ENCODE peak calls at places on chromosomes 13 and 19, in seven cellular contexts. One of them, this sample, is unnamed.

GRCh38 chr19:42242071-42242511 is 311 bp downstream of the GSK3A start:
- DNase-seq in neuronal stem cell: no peak
- DNase-seq in IMR-90: no peak
- DNase-seq in neural progenitor cell: no peak
- DNase-seq in mammary epithelial cell: no peak
- DNase-seq in astrocyte: no peak
- DNase-seq in GM23248: peak
- DNase-seq in this sample: no peak

GRCh38 chr13:32432856-32433255 is 4.9 kb upstream of the N4BP2L1 start:
- DNase-seq in neuronal stem cell: no peak
- DNase-seq in IMR-90: no peak
- DNase-seq in neural progenitor cell: no peak
- DNase-seq in mammary epithelial cell: peak
- DNase-seq in astrocyte: no peak
- DNase-seq in GM23248: no peak
- DNase-seq in this sample: no peak

GRCh38 chr19:3098141-3098514 is 4.0 kb downstream of the GNA11 start:
- DNase-seq in neuronal stem cell: no peak
- DNase-seq in IMR-90: no peak
- DNase-seq in neural progenitor cell: no peak
- DNase-seq in mammary epithelial cell: peak
- DNase-seq in astrocyte: no peak
- DNase-seq in GM23248: no peak
- DNase-seq in this sample: no peak

GRCh38 chr13:47665041-47665440 is 336.0 kb downstream of the SUCLA2 start:
- DNase-seq in neuronal stem cell: no peak
- DNase-seq in IMR-90: no peak
- DNase-seq in neural progenitor cell: peak
- DNase-seq in mammary epithelial cell: no peak
- DNase-seq in astrocyte: no peak
- DNase-seq in GM23248: no peak
- DNase-seq in this sample: no peak

GRCh38 chr19:6577410-6578125 is 13.4 kb downstream of the CD70 start:
- DNase-seq in neuronal stem cell: no peak
- DNase-seq in IMR-90: no peak
- DNase-seq in neural progenitor cell: no peak
- DNase-seq in mammary epithelial cell: peak
- DNase-seq in astrocyte: no peak
- DNase-seq in GM23248: no peak
- DNase-seq in this sample: peak

GRCh38 chr19:1470864-1471513 is 8.0 kb downstream of the C19orf25 start:
- DNase-seq in neuronal stem cell: peak
- DNase-seq in IMR-90: no peak
- DNase-seq in neural progenitor cell: peak
- DNase-seq in mammary epithelial cell: no peak
- DNase-seq in astrocyte: no peak
- DNase-seq in GM23248: peak
- DNase-seq in this sample: no peak

GRCh38 chr13:22061371-22061805 is 390.5 kb downstream of the FGF9 start:
- DNase-seq in neuronal stem cell: no peak
- DNase-seq in IMR-90: no peak
- DNase-seq in neural progenitor cell: no peak
- DNase-seq in mammary epithelial cell: no peak
- DNase-seq in astrocyte: no peak
- DNase-seq in GM23248: no peak
- DNase-seq in this sample: no peak

GRCh38 chr19:12647490-12648071 is 19.0 kb downstream of the MAN2B1 start:
- DNase-seq in neuronal stem cell: no peak
- DNase-seq in IMR-90: no peak
- DNase-seq in neural progenitor cell: peak
- DNase-seq in mammary epithelial cell: no peak
- DNase-seq in astrocyte: no peak
- DNase-seq in GM23248: peak
- DNase-seq in this sample: no peak

GRCh38 chr13:38045278-38046048 is 175.9 kb upstream of the TRPC4 start:
- DNase-seq in neuronal stem cell: peak
- DNase-seq in IMR-90: peak
- DNase-seq in neural progenitor cell: peak
- DNase-seq in mammary epithelial cell: peak
- DNase-seq in astrocyte: peak
- DNase-seq in GM23248: peak
- DNase-seq in this sample: peak

GRCh38 chr19:2164020-2164988 is 571 bp downstream of the DOT1L start:
- DNase-seq in neuronal stem cell: no peak
- DNase-seq in IMR-90: no peak
- DNase-seq in neural progenitor cell: peak
- DNase-seq in mammary epithelial cell: peak
- DNase-seq in astrocyte: no peak
- DNase-seq in GM23248: peak
- DNase-seq in this sample: no peak

GRCh38 chr19:1047696-1048147 is 7.8 kb downstream of the ABCA7 start:
- DNase-seq in neuronal stem cell: no peak
- DNase-seq in IMR-90: no peak
- DNase-seq in neural progenitor cell: no peak
- DNase-seq in mammary epithelial cell: no peak
- DNase-seq in astrocyte: no peak
- DNase-seq in GM23248: no peak
- DNase-seq in this sample: no peak

GRCh38 chr13:31756346-31756745 is 17.0 kb downstream of the RXFP2 start:
- DNase-seq in neuronal stem cell: no peak
- DNase-seq in IMR-90: peak
- DNase-seq in neural progenitor cell: no peak
- DNase-seq in mammary epithelial cell: peak
- DNase-seq in astrocyte: peak
- DNase-seq in GM23248: peak
- DNase-seq in this sample: peak

GRCh38 chr19:37931941-37932655 is 25.1 kb downstream of the SIPA1L3 start:
- DNase-seq in neuronal stem cell: peak
- DNase-seq in IMR-90: peak
- DNase-seq in neural progenitor cell: peak
- DNase-seq in mammary epithelial cell: peak
- DNase-seq in astrocyte: peak
- DNase-seq in GM23248: peak
- DNase-seq in this sample: peak

GRCh38 chr13:105611424-105611823 is 924.0 kb downstream of the EFNB2 start:
- DNase-seq in neuronal stem cell: no peak
- DNase-seq in IMR-90: peak
- DNase-seq in neural progenitor cell: no peak
- DNase-seq in mammary epithelial cell: peak
- DNase-seq in astrocyte: peak
- DNase-seq in GM23248: no peak
- DNase-seq in this sample: peak

GRCh38 chr13:39129253-39129652 is 91.0 kb downstream of the NHLRC3 start:
- DNase-seq in neuronal stem cell: no peak
- DNase-seq in IMR-90: no peak
- DNase-seq in neural progenitor cell: peak
- DNase-seq in mammary epithelial cell: no peak
- DNase-seq in astrocyte: no peak
- DNase-seq in GM23248: no peak
- DNase-seq in this sample: no peak

GRCh38 chr13:52785721-52786120 is 46.1 kb upstream of the CNMD start:
- DNase-seq in neuronal stem cell: no peak
- DNase-seq in IMR-90: no peak
- DNase-seq in neural progenitor cell: no peak
- DNase-seq in mammary epithelial cell: no peak
- DNase-seq in astrocyte: no peak
- DNase-seq in GM23248: peak
- DNase-seq in this sample: no peak

GRCh38 chr19:29812080-29812880 is 489 bp downstream of the CCNE1 start:
- DNase-seq in neuronal stem cell: peak
- DNase-seq in IMR-90: no peak
- DNase-seq in neural progenitor cell: peak
- DNase-seq in mammary epithelial cell: no peak
- DNase-seq in astrocyte: no peak
- DNase-seq in GM23248: peak
- DNase-seq in this sample: no peak

GRCh38 chr19:5130371-5131030 is 161.6 kb downstream of the KDM4B start:
- DNase-seq in neuronal stem cell: no peak
- DNase-seq in IMR-90: no peak
- DNase-seq in neural progenitor cell: no peak
- DNase-seq in mammary epithelial cell: no peak
- DNase-seq in astrocyte: no peak
- DNase-seq in GM23248: no peak
- DNase-seq in this sample: no peak

GRCh38 chr19:31135841-31136240 is 213.4 kb downstream of the TSHZ3 start:
- DNase-seq in neuronal stem cell: no peak
- DNase-seq in IMR-90: peak
- DNase-seq in neural progenitor cell: no peak
- DNase-seq in mammary epithelial cell: peak
- DNase-seq in astrocyte: peak
- DNase-seq in GM23248: peak
- DNase-seq in this sample: peak

GRCh38 chr19:6801397-6802086 is 29.0 kb downstream of the VAV1 start:
- DNase-seq in neuronal stem cell: no peak
- DNase-seq in IMR-90: no peak
- DNase-seq in neural progenitor cell: no peak
- DNase-seq in mammary epithelial cell: no peak
- DNase-seq in astrocyte: peak
- DNase-seq in GM23248: peak
- DNase-seq in this sample: no peak

GRCh38 chr13:92716749-92717148 is 509.9 kb upstream of the GPC6 start:
- DNase-seq in neuronal stem cell: no peak
- DNase-seq in IMR-90: peak
- DNase-seq in neural progenitor cell: no peak
- DNase-seq in mammary epithelial cell: peak
- DNase-seq in astrocyte: peak
- DNase-seq in GM23248: peak
- DNase-seq in this sample: peak

GRCh38 chr19:53772943-53773342 is 51.2 kb downstream of the NLRP12 start:
- DNase-seq in neuronal stem cell: peak
- DNase-seq in IMR-90: peak
- DNase-seq in neural progenitor cell: peak
- DNase-seq in mammary epithelial cell: peak
- DNase-seq in astrocyte: peak
- DNase-seq in GM23248: peak
- DNase-seq in this sample: peak

GRCh38 chr13:49610176-49610575 is 18.1 kb upstream of the ARL11 start:
- DNase-seq in neuronal stem cell: no peak
- DNase-seq in IMR-90: no peak
- DNase-seq in neural progenitor cell: no peak
- DNase-seq in mammary epithelial cell: no peak
- DNase-seq in astrocyte: no peak
- DNase-seq in GM23248: no peak
- DNase-seq in this sample: no peak

GRCh38 chr13:66574606-66575005 is 655.5 kb downstream of the PCDH9 start:
- DNase-seq in neuronal stem cell: no peak
- DNase-seq in IMR-90: peak
- DNase-seq in neural progenitor cell: no peak
- DNase-seq in mammary epithelial cell: no peak
- DNase-seq in astrocyte: peak
- DNase-seq in GM23248: peak
- DNase-seq in this sample: no peak
- H2AFZ ChIP-seq in neuronal stem cell: no peak
- H2AFZ ChIP-seq in IMR-90: no peak
- H2AFZ ChIP-seq in neural progenitor cell: no peak
- H2AFZ ChIP-seq in mammary epithelial cell: no peak
- H2AFZ ChIP-seq in astrocyte: no peak
- H2AFZ ChIP-seq in GM23248: no peak
- H2AFZ ChIP-seq in this sample: no peak

GRCh38 chr13:33871207-33872004 is 53.5 kb downstream of the RFC3 start:
- DNase-seq in neuronal stem cell: no peak
- DNase-seq in IMR-90: no peak
- DNase-seq in neural progenitor cell: no peak
- DNase-seq in mammary epithelial cell: no peak
- DNase-seq in astrocyte: no peak
- DNase-seq in GM23248: no peak
- DNase-seq in this sample: no peak
- H2AFZ ChIP-seq in neuronal stem cell: no peak
- H2AFZ ChIP-seq in IMR-90: no peak
- H2AFZ ChIP-seq in neural progenitor cell: no peak
- H2AFZ ChIP-seq in mammary epithelial cell: no peak
- H2AFZ ChIP-seq in astrocyte: no peak
- H2AFZ ChIP-seq in GM23248: no peak
- H2AFZ ChIP-seq in this sample: no peak

DNA sequence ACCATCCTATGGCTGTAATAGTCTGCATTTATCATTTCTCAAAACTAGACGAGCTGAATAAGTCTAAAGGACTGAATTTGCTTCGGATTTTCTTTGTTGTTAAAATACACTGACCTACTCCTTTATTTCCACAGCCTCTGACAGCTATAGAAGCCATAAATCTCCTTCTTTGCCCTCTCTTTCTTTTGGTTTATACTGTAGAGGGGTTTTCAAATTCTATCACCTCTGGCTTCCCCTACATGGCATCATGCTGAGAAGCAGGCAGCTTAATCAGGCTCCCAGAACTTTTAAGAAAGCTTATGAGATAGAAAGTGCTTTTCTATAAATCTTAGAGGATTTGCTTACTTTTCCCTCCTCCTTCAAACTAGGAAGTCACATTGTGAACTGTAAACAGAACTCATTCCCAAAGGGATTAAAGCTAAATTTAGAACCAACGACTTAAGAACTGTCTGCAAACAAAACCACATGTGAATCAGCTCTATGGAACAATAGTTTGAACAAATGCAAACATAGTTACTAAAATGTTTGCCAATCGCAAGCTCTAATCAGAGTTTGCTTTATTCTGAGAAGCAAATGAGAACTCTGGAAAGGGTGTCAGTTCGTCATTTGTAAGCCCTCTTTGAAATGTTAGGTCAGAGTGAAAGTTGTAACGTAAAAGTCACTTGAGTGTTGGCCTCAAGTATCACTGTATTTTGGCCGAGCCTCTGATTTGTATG is 344.0 kb downstream of the RFC3 start:
- DNase-seq in neuronal stem cell: no peak
- DNase-seq in IMR-90: peak
- DNase-seq in neural progenitor cell: peak
- DNase-seq in mammary epithelial cell: no peak
- DNase-seq in astrocyte: peak
- DNase-seq in GM23248: peak
- DNase-seq in this sample: peak
- H2AFZ ChIP-seq in neuronal stem cell: peak
- H2AFZ ChIP-seq in IMR-90: peak
- H2AFZ ChIP-seq in neural progenitor cell: peak
- H2AFZ ChIP-seq in mammary epithelial cell: peak
- H2AFZ ChIP-seq in astrocyte: peak
- H2AFZ ChIP-seq in GM23248: peak
- H2AFZ ChIP-seq in this sample: peak

GRCh38 chr19:17213334-17213733 is 1.8 kb upstream of the USE1 start:
- DNase-seq in neuronal stem cell: no peak
- DNase-seq in IMR-90: no peak
- DNase-seq in neural progenitor cell: no peak
- DNase-seq in mammary epithelial cell: no peak
- DNase-seq in astrocyte: no peak
- DNase-seq in GM23248: no peak
- DNase-seq in this sample: no peak

GRCh38 chr19:17216058-17216670 is 1.0 kb downstream of the USE1 start:
- DNase-seq in neuronal stem cell: no peak
- DNase-seq in IMR-90: no peak
- DNase-seq in neural progenitor cell: no peak
- DNase-seq in mammary epithelial cell: no peak
- DNase-seq in astrocyte: no peak
- DNase-seq in GM23248: no peak
- DNase-seq in this sample: no peak

GRCh38 chr19:17211547-17212446 is 3.4 kb upstream of the USE1 start:
- DNase-seq in neuronal stem cell: no peak
- DNase-seq in IMR-90: no peak
- DNase-seq in neural progenitor cell: no peak
- DNase-seq in mammary epithelial cell: no peak
- DNase-seq in astrocyte: no peak
- DNase-seq in GM23248: no peak
- DNase-seq in this sample: no peak

GRCh38 chr19:17215125-17215971 is at the start of gene USE1:
- DNase-seq in neuronal stem cell: peak
- DNase-seq in IMR-90: peak
- DNase-seq in neural progenitor cell: peak
- DNase-seq in mammary epithelial cell: peak
- DNase-seq in astrocyte: peak
- DNase-seq in GM23248: peak
- DNase-seq in this sample: peak

GRCh38 chr19:17214531-17215124 is 529 bp upstream of the USE1 start:
- DNase-seq in neuronal stem cell: no peak
- DNase-seq in IMR-90: no peak
- DNase-seq in neural progenitor cell: no peak
- DNase-seq in mammary epithelial cell: no peak
- DNase-seq in astrocyte: no peak
- DNase-seq in GM23248: no peak
- DNase-seq in this sample: no peak
- H2AFZ ChIP-seq in neuronal stem cell: peak
- H2AFZ ChIP-seq in IMR-90: peak
- H2AFZ ChIP-seq in neural progenitor cell: peak
- H2AFZ ChIP-seq in mammary epithelial cell: peak
- H2AFZ ChIP-seq in astrocyte: peak
- H2AFZ ChIP-seq in GM23248: peak
- H2AFZ ChIP-seq in this sample: peak

This sample was measured in fibroblast of lung.